ENCODE peak calls at places on chromosomes 3 and 15, in six cellular contexts. D, C, A, T, V and G are unnamed samples. For H3K9me3, the result is how much of the 10 kb centered on the place peaks cover.

GRCh38 chr3:49611291-49611690 is 57.0 kb downstream of the BSN start:
- DNase-seq in V (no peak), A (no peak), T (no peak), D (no peak), C (no peak), G (peak)

GRCh38 chr3:107833046-107833445 is 257.8 kb downstream of the CD47 start:
- DNase-seq in T (no peak), C (no peak), V (no peak), A (no peak), D (no peak), G (no peak)

GRCh38 chr3:194521514-194522260 is 34.9 kb upstream of the ATP13A3 start:
- DNase-seq in V (no peak), A (no peak), C (no peak), D (no peak), T (no peak), G (no peak)

GRCh38 chr3:42701371-42702065 is 1.1 kb downstream of the HHATL start:
- DNase-seq in C (peak), A (no peak), V (peak), D (peak), T (peak), G (peak)

GRCh38 chr3:98185180-98185579 is 18.7 kb downstream of the OR5H15 start:
- DNase-seq in T (peak), V (no peak), D (peak), A (no peak), C (no peak), G (peak)

GRCh38 chr15:75235051-75235673 is 23.0 kb upstream of the GOLGA6C start:
- DNase-seq in T (no peak), V (peak), C (no peak), D (no peak), A (no peak), G (no peak)

GRCh38 chr3:32313723-32314473 is 75.4 kb downstream of the CMTM8 start:
- DNase-seq in D (no peak), T (no peak), C (no peak), V (no peak), A (no peak), G (no peak)

GRCh38 chr3:185825639-185826481 is 1.0 kb upstream of the IGF2BP2 start:
- DNase-seq in D (peak), C (peak), V (peak), A (no peak), T (peak), G (peak)

GRCh38 chr15:62847900-62848489 is 194.6 kb upstream of the TPM1 start:
- DNase-seq in C (peak), A (no peak), T (peak), D (peak), V (peak), G (peak)

GRCh38 chr3:101261506-101261905 is 58.9 kb downstream of the IMPG2 start:
- DNase-seq in T (no peak), D (no peak), V (no peak), C (no peak), A (no peak), G (no peak)

GRCh38 chr3:27279153-27279552 is 90.0 kb downstream of the NEK10 start:
- DNase-seq in A (no peak), D (peak), C (no peak), V (no peak), T (peak), G (peak)

GRCh38 chr3:43641306-43642114 is 19.7 kb upstream of the ANO10 start:
- DNase-seq in D (no peak), T (no peak), C (no peak), A (no peak), V (no peak), G (no peak)

GRCh38 chr15:100763764-100764750 is 115.6 kb upstream of the ALDH1A3 start:
- DNase-seq in V (no peak), C (no peak), D (no peak), A (peak), T (no peak), G (peak)

GRCh38 chr3:135989247-135989646 is 23.7 kb downstream of the PPP2R3A start:
- DNase-seq in T (no peak), A (no peak), C (no peak), D (no peak), V (no peak), G (no peak)

GRCh38 chr15:27833974-27834373 is 265.1 kb downstream of the OCA2 start:
- DNase-seq in C (no peak), V (no peak), T (no peak), D (no peak), A (peak), G (no peak)

GRCh38 chr3:47022540-47023161 is 43.2 kb downstream of the NBEAL2 start:
- DNase-seq in C (no peak), A (no peak), D (no peak), T (no peak), V (no peak), G (no peak)

GRCh38 chr3:67196677-67197076 is 198.6 kb downstream of the KBTBD8 start:
- DNase-seq in T (peak), A (peak), D (no peak), V (no peak), C (no peak), G (no peak)
- TF ChIP-seq CTCF in T (no peak), A (no peak), D (no peak), V (no peak), C (no peak), G (no peak)

GRCh38 chr15:97013491-97013890 is 683.0 kb downstream of the NR2F2 start:
- DNase-seq in T (no peak), A (no peak), C (no peak), D (no peak), V (no peak), G (no peak)
- H3K9me3 ChIP-seq in T (under half), A (under half), C (under half), D (under half), V (under half), G (under half)

DNA sequence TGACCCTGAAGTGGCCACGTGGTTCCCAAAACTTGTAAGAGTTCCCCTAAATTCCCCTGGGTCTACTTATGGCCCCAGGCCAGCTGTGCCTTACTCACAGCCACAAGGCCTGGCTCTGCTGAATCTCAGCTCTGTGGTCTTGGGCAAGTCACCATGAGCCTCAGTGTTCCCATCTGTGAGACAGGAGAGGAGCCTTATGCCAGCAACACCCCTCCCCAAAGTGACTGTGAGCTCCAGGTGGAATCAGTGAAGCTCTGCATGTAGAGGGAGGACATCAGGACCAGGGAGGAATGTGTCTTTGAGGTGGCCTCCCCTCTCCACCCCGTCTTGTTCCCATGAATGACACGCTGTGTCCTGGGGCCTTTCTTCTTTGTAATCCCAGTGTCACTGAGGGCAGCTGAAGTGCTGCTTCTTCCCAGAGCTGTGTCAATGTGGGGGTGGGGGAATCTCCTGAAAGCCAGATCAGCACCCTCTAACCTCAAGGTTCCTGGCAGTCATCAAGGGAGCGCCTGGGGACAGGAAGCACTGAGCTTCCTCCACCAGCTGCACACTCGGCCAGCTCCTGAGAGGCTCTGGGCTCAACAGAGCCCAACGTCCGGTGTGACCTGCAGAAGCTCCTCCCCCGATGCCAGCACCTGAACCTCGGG is 258.9 kb downstream of the UACA start:
- DNase-seq in A (no peak), V (peak), T (no peak), C (peak), D (peak), G (no peak)
- H3K4me3 ChIP-seq in A (no peak), V (no peak), T (no peak), C (no peak), D (no peak), G (no peak)

DNA sequence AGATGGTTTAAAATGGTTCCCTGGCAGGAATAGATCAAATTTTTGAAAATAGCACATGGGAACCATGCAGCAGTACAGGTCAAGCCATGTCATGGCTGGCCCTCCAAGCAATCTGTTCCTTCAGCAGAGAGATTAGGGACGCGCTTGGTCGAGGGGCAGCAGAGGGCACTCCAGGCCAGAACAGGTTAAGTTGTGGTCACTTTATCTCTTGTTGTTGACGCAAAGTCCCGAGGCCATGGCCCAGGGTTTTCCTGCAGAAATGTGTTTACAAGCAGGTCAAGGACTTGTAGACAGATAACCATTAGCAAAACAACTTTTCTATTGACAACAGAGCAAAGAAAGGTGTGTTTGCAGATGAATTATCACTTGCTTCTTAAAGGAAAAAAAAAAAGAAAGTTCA is 570.0 kb upstream of the NR2F2 start:
- DNase-seq in A (no peak), D (peak), V (no peak), C (no peak), T (peak), G (peak)
- TF ChIP-seq CTCF in A (no peak), D (peak), V (no peak), C (no peak), T (peak), G (peak)

GRCh38 chr15:26235148-26235769 is 372.1 kb upstream of the ATP10A start:
- DNase-seq in A (no peak), V (no peak), T (peak), C (no peak), D (no peak), G (peak)
- H3K9me3 ChIP-seq in A (under half), V (under half), T (under half), C (under half), D (under half), G (under half)

DNA sequence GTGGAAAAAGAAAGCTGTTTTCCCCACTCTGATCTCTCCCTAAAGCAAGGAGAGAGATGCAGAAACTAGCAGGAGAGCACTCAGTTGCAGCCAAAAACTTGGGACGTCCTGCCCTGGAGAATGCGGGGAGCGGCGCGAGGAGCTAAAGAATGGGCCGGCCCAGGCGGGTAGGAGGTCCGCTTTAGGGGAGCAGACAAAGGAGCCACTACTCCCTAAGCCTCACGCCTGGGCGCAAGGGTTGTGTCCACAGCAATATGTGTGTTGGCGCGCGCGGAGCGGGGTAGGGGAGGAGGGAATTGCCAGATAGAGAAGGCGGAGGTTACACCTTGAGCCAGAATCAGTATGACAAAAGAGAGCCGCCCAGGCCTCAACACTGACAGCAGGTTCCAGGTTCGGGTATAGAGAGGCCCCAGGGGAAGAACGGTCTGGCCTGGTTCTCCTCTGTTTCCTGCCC is 2.9 kb downstream of the WNT5A start:
- DNase-seq in V (no peak), A (no peak), D (no peak), C (peak), T (peak), G (peak)
- H3K4me3 ChIP-seq in V (no peak), A (peak), D (no peak), C (no peak), T (peak), G (no peak)